ENCODE peak calls at places on chromosomes 3 and 15, in four cellular contexts. P is activated T-helper 1 cell treated with anti-CD3 and anti-CD28 coated beads, Interleukin-2, amount 50 U/mL, for 16 hours; J is GM23338; K is heart left ventricle. N is an unnamed sample.
A peak's percentile ranks its signal among the peaks of the same experiment; 100 is the strongest.

GRCh38 chr3:72048873-72049272 is 263.9 kb upstream of the PROK2 start:
- DNase-seq in P (no peak), K (no peak), J (no peak), N (no peak)

GRCh38 chr3:56076746-56077145 is 391.5 kb downstream of the ERC2 start:
- DNase-seq in K (no peak), J (no peak), P (no peak), N (no peak)

GRCh38 chr3:115233021-115233420 is 85.9 kb upstream of the ZBTB20 start:
- DNase-seq in K (no peak), P (no peak), J (no peak), N (no peak)

GRCh38 chr3:71051893-71052687 is 531.4 kb downstream of the FOXP1 start:
- DNase-seq in K (no peak), P (no peak), J (no peak), N (no peak)

GRCh38 chr3:162141232-162141631 is 644.6 kb downstream of the OTOL1 start:
- DNase-seq in J (no peak), P (no peak), K (no peak), N (no peak)

GRCh38 chr3:10196389-10197052 is 31.8 kb downstream of the IRAK2 start:
- DNase-seq in K (peak; percentile 66), P (no peak), J (no peak), N (no peak)

GRCh38 chr3:50257990-50258389 is 11.0 kb upstream of the SEMA3B start:
- DNase-seq in P (no peak), J (no peak), K (no peak), N (no peak)

GRCh38 chr3:109382573-109382972 is 45.2 kb upstream of the DPPA4 start:
- DNase-seq in P (no peak), K (no peak), J (peak; percentile 26), N (no peak)

GRCh38 chr3:45777753-45778386 is 18.5 kb downstream of the SLC6A20 start:
- DNase-seq in K (no peak), P (no peak), J (no peak), N (no peak)

GRCh38 chr3:124200336-124200901 is 208.5 kb upstream of the ROPN1 start:
- DNase-seq in J (no peak), K (no peak), P (no peak), N (no peak)

GRCh38 chr3:116425126-116425525 is 20.2 kb downstream of the LSAMP start:
- DNase-seq in K (no peak), P (no peak), J (no peak), N (no peak)

GRCh38 chr15:49313650-49314049 is 109.4 kb upstream of the FGF7 start:
- DNase-seq in K (no peak), P (no peak), J (no peak), N (no peak)

GRCh38 chr15:80615783-80616391 is 79.2 kb upstream of the ABHD17C start:
- DNase-seq in J (no peak), P (no peak), K (peak; percentile 77), N (no peak)

GRCh38 chr3:71139501-71139900 is 444.0 kb downstream of the FOXP1 start:
- DNase-seq in J (no peak), K (no peak), P (no peak), N (no peak)

GRCh38 chr3:186258968-186259367 is 103.1 kb downstream of the DGKG start:
- DNase-seq in P (no peak), K (no peak), J (peak; percentile 40), N (no peak)

GRCh38 chr15:74402873-74403589 is 30.7 kb downstream of the SEMA7A start:
- DNase-seq in J (no peak), K (no peak), P (peak; percentile 25), N (peak; percentile 78)

GRCh38 chr15:75061272-75061671 is 37.9 kb downstream of the PPCDC start:
- DNase-seq in K (no peak), P (no peak), J (no peak), N (no peak)

GRCh38 chr15:67185621-67186225 is 68.7 kb downstream of the AAGAB start:
- DNase-seq in P (no peak), J (no peak), K (no peak), N (no peak)

GRCh38 chr15:44719293-44719999 is 8.1 kb downstream of the B2M start:
- DNase-seq in P (no peak), J (peak; percentile 33), K (no peak), N (peak; percentile 65)

GRCh38 chr15:95169701-95170459 is 938.5 kb downstream of the MCTP2 start:
- DNase-seq in J (no peak), K (no peak), P (no peak), N (no peak)

GRCh38 chr15:59819047-59819446 is 129.9 kb upstream of the BNIP2 start:
- DNase-seq in P (no peak), J (no peak), K (no peak), N (no peak)

GRCh38 chr3:184241447-184242296 is 7.1 kb downstream of the ALG3 start:
- DNase-seq in J (peak; percentile 79), K (no peak), P (no peak), N (no peak)

GRCh38 chr3:59992578-59992977 is 942.8 kb upstream of the CFAP20DC start:
- DNase-seq in J (no peak), K (no peak), P (no peak), N (no peak)

GRCh38 chr15:58479941-58480340 is 48.1 kb downstream of the LIPC start:
- DNase-seq in P (no peak), J (no peak), K (no peak), N (no peak)

GRCh38 chr3:124395584-124396340 is 334.5 kb upstream of the UMPS start:
- DNase-seq in J (no peak), P (no peak), K (peak; percentile 80), N (no peak)

GRCh38 chr15:101314301-101314700 is 19.3 kb upstream of the SNRPA1 start:
- DNase-seq in K (no peak), J (no peak), P (no peak), N (peak; percentile 20)

GRCh38 chr3:155572085-155572484 is 172.8 kb downstream of the PLCH1 start:
- DNase-seq in K (no peak), P (no peak), J (no peak), N (no peak)

GRCh38 chr3:169541528-169541927 is 122.0 kb downstream of the MECOM start:
- DNase-seq in K (no peak), J (no peak), P (no peak), N (no peak)

N was measured in activated naive CD4-positive, alpha-beta T cell treated with anti-CD3 and anti-CD28 coated beads, Interleukin-2, amount 50 U/mL, for 72 hours.